ENCODE peak calls at places on chromosome 3, in seven cellular contexts. V is fibroblast of mammary gland, N is fibroblast of pulmonary artery, S is ovary, P is astrocyte of the spinal cord, Z is esophagus squamous epithelium, T is GM12878. L is an unnamed sample.

GRCh38 chr3:48194446-48195071 is 6.3 kb upstream of the CDC25A start:
- DNase-seq in Z (no peak), T (peak), S (peak), N (peak), P (peak), V (peak), L (peak)

GRCh38 chr3:129628169-129628522 is 21.7 kb upstream of the PLXND1 start:
- DNase-seq in P (no peak), S (no peak), V (peak), N (no peak), Z (no peak), T (no peak), L (no peak)

GRCh38 chr3:151912041-151912440 is 38.6 kb downstream of the SUCNR1 start:
- DNase-seq in T (no peak), P (peak), N (no peak), Z (no peak), S (no peak), V (peak), L (no peak)

GRCh38 chr3:4734454-4734853 is 241.3 kb downstream of the ITPR1 start:
- DNase-seq in N (no peak), P (no peak), T (no peak), S (no peak), Z (no peak), V (no peak), L (no peak)

GRCh38 chr3:133610031-133610430 is 36.5 kb downstream of the CDV3 start:
- DNase-seq in V (no peak), P (peak), N (no peak), Z (no peak), T (no peak), S (no peak), L (peak)

GRCh38 chr3:124985358-124985757 is 50.8 kb upstream of the MUC13 start:
- DNase-seq in P (peak), Z (no peak), N (peak), S (no peak), V (peak), T (no peak), L (peak)

GRCh38 chr3:15015456-15015855 is 49.7 kb downstream of the MRPS25 start:
- DNase-seq in V (peak), S (no peak), N (no peak), P (no peak), T (no peak), Z (no peak), L (peak)

GRCh38 chr3:10419637-10420232 is 85.7 kb downstream of the ATP2B2 start:
- DNase-seq in V (no peak), S (no peak), P (no peak), Z (no peak), N (no peak), T (no peak), L (no peak)

GRCh38 chr3:183526838-183527420 is 28.6 kb downstream of the KLHL6 start:
- DNase-seq in Z (no peak), T (no peak), N (no peak), S (no peak), V (no peak), P (no peak), L (no peak)

GRCh38 chr3:195059471-195060216 is 211.3 kb downstream of the XXYLT1 start:
- DNase-seq in S (no peak), T (no peak), V (no peak), P (no peak), N (no peak), Z (no peak), L (no peak)

GRCh38 chr3:11720220-11721113 is 76.8 kb upstream of the VGLL4 start:
- DNase-seq in Z (no peak), V (peak), S (peak), T (no peak), P (peak), N (peak), L (peak)

GRCh38 chr3:114218578-114219185 is 18.7 kb downstream of the ZNF80 start:
- DNase-seq in S (no peak), T (no peak), N (no peak), P (no peak), Z (no peak), V (no peak), L (no peak)

GRCh38 chr3:38137615-38138346 is 680 bp upstream of the MYD88 start:
- DNase-seq in T (no peak), Z (peak), N (no peak), P (no peak), S (peak), V (no peak), L (peak)

GRCh38 chr3:142976621-142977398 is 13.3 kb upstream of the PAQR9 start:
- DNase-seq in N (peak), P (peak), V (peak), T (no peak), Z (no peak), S (peak), L (peak)

GRCh38 chr3:40869013-40869412 is 330.3 kb upstream of the CTNNB1 start:
- DNase-seq in V (no peak), T (no peak), N (no peak), Z (no peak), P (no peak), S (no peak), L (no peak)

GRCh38 chr3:35639251-35640185 is at the start of gene ARPP21:
- DNase-seq in V (peak), S (no peak), T (no peak), N (peak), Z (no peak), P (peak), L (no peak)

GRCh38 chr3:195032106-195032759 is 238.7 kb downstream of the XXYLT1 start:
- DNase-seq in T (no peak), S (no peak), N (no peak), V (no peak), Z (no peak), P (no peak), L (no peak)

GRCh38 chr3:187976361-187976900 is 177.5 kb upstream of the LPP start:
- DNase-seq in P (no peak), T (no peak), S (no peak), Z (no peak), V (no peak), N (no peak), L (no peak)

GRCh38 chr3:74009961-74010859 is 385.5 kb upstream of the PDZRN3 start:
- DNase-seq in S (no peak), N (no peak), Z (no peak), P (no peak), T (no peak), V (no peak), L (no peak)

GRCh38 chr3:121962443-121962842 is 59.6 kb downstream of the ILDR1 start:
- DNase-seq in V (no peak), Z (no peak), T (no peak), N (no peak), S (no peak), P (no peak), L (no peak)

DNA sequence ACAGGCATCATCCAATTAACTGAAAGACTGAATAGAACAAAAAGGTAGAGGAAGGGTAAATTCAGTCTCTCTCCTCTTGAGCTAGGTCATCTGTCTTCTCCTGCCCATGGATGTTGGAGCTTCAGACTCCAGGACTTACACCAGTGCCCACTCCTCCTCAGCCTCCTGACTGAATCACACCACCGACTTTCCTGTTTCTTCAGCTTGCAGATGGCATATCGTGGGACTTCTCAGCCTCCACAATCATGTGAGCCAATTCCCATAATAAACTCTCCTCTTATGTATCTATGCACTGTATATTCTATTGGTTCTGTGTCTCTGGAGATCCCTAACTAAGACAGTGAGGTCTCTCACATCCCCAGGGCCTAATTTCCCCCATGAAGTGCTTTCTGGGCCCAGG is 140.4 kb downstream of the CD47 start:
- DNase-seq in V (no peak), Z (no peak), S (no peak), T (no peak), N (no peak), P (no peak), L (no peak)
- TF ChIP-seq CTCF in V (no peak), Z (no peak), S (no peak), T (no peak), N (no peak), P (no peak), L (no peak)

DNA sequence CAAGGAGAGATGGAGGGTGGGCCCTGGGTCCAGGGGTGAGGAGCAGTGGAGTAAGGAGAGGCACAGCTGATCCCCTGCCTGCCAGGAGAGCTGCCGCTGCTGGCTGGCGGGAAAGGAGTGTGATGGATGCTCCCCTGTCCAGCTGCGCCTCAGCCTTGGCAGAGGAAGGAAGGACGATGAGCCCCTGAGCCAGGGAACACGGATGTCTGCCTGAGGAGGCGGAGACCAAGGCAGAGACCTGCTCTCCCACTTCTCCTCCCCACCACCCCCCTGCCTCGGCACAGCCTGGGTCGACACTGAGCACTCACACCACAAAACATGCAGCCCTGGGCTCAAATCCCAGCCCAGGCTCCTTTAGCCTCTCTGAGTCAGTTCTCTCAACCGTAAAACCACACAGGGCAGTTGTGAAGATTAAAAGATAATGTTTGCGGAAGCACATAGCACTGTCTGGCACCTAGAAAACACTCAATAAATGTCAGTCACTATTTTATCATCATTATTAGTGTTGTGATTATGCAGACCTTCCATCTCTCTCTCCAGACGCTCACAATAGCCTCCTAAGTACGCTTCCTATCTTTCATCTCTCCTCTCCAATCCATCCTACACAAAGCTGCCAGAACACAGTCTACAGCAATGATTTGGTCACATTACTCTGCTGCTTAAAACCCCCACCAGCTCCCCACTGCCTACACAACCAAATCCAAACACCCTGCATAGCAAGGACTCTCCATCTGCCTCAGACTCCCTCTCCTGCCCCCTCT is 52.2 kb downstream of the SEMA5B start:
- DNase-seq in T (no peak), P (peak), Z (no peak), S (peak), V (peak), N (peak), L (peak)
- H3K4me3 ChIP-seq in T (no peak), P (no peak), Z (no peak), S (no peak), V (no peak), N (no peak), L (no peak)

GRCh38 chr3:157087398-157088132 is 72.4 kb downstream of the CCNL1 start:
- DNase-seq in V (peak), Z (no peak), T (no peak), N (peak), S (no peak), P (no peak), L (no peak)

GRCh38 chr3:157088133-157088488 is 71.8 kb downstream of the CCNL1 start:
- DNase-seq in Z (no peak), V (no peak), N (no peak), T (no peak), P (no peak), S (no peak), L (no peak)

GRCh38 chr3:157086775-157087174 is 73.2 kb downstream of the CCNL1 start:
- DNase-seq in V (no peak), S (no peak), P (no peak), T (no peak), N (no peak), Z (no peak), L (no peak)

GRCh38 chr3:157089455-157090221 is 70.3 kb downstream of the CCNL1 start:
- DNase-seq in V (peak), T (peak), N (peak), P (no peak), Z (no peak), S (peak), L (peak)

DNA sequence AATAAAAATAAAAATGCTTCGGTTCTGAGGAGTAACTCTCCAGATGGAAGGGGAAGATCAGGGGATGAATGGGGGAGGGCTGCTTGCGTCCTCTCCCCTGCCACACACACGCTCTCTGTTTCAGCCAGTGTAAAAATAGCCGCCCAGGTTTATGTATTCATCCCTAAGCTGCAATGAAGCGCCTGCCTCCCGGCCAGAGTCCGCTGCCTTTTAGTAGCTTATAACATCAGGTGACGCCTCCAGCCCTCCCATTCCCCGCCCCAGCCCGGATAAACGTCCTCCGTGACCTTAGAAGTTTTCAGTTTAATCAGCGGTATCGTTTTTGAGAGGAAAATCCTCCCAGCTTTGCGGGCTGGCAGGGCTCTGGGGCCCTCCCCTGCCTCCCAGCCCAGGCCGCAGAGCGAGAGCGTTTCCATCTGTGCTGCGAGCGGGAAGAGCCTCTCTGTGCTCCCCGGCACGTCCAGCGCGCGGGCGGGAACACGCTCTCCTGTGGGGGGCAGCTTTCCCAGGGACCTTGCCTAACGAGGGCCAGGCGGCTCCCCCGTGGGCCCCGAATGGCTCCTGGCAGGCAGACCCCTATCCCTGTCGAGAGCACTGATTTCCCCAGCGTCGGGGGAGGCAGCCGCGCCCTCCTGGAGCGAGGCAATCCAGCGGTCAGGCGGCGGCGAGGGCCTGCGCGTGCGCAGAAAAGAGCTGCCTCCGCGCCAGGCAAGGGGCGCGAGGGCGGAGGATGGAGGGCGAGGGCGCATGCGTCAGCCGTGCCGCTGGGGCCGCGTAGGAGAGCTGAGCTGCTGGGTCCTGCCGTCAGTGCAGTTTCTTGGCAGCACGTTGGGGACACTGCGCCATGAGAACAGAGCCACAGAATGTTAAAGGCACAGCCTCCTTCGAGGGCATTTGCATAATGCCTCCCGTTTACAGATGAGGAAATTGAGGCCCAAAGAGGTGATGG is 71.2 kb downstream of the CCNL1 start:
- DNase-seq in V (peak), N (peak), S (peak), P (peak), Z (no peak), T (peak), L (peak)
- TF ChIP-seq CTCF in V (no peak), N (no peak), S (peak), P (peak), Z (peak), T (no peak), L (peak)

GRCh38 chr3:150759947-150760346 is 3.0 kb downstream of the SIAH2 start:
- DNase-seq in P (no peak), T (no peak), S (no peak), Z (no peak), V (no peak), N (no peak), L (no peak)
- H3K4me3 ChIP-seq in P (peak), T (peak), S (peak), Z (peak), V (no peak), N (peak), L (peak)

GRCh38 chr3:127087441-127087840 is 104.5 kb downstream of the PLXNA1 start:
- DNase-seq in V (no peak), P (no peak), T (no peak), N (no peak), S (no peak), Z (no peak), L (no peak)
- TF ChIP-seq CTCF in V (no peak), P (no peak), T (no peak), N (no peak), S (no peak), Z (no peak), L (no peak)

GRCh38 chr3:192397012-192397411 is 330.3 kb downstream of the FGF12 start:
- DNase-seq in T (no peak), Z (no peak), S (no peak), N (no peak), P (no peak), V (no peak), L (no peak)

DNA sequence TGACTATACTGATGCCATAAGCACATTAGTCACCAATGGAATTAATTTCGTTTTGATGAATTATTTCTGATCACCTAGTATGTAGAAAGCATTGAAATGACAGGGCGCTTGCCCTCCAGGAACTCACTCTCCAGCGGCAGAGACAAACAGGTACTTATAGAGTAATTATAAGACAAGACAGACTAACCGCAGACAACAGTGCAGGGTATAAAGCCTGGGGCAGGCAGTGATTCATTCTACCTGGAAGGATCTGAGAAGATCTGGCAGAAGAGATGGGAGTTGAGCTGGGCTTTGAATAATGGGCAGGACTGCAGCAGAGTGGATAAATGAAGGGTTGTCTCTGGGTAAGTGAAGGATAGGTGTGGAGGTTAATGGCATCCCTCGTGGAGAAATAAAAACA is 331.8 kb downstream of the FGF12 start:
- DNase-seq in P (no peak), Z (no peak), N (no peak), V (no peak), T (no peak), S (no peak), L (no peak)
- H3K4me3 ChIP-seq in P (no peak), Z (no peak), N (no peak), V (no peak), T (no peak), S (no peak), L (no peak)

DNA sequence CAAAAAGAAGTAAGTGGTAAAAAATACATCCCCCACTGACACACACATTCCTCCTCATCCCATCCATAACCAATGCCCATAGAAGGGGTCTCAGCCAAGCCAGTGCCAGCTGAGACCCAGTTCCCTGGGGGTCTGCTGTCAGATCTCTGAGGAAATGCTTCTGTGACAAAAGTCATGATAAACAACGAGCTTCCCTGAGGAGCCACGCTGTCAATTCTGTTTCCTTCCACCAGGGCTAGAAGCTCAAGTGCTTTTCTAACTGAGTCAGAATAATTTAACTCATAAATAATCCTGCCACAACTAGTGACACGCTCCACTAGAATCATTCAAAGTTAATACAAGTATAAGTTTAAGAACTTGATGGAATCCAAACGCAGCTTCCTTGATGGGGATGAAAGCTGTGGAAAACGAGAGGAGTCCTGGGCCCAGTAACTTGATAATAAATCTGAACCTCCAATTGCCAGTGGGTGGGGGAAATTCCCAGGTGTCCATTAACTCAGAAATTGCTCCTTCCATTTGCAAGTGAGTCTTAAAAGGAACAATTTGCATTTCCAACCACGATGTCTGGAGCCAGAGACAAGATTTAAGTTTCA is 348.7 kb upstream of the LMCD1 start:
- DNase-seq in N (no peak), T (no peak), P (no peak), Z (no peak), V (no peak), S (no peak), L (no peak)
- TF ChIP-seq CTCF in N (no peak), T (no peak), P (no peak), Z (no peak), V (no peak), S (no peak), L (no peak)

GRCh38 chr3:181692850-181693154 is 18.9 kb upstream of the SOX2 start:
- DNase-seq in P (no peak), S (no peak), Z (no peak), N (no peak), V (no peak), T (no peak), L (no peak)

GRCh38 chr3:181696641-181697230 is 15.0 kb upstream of the SOX2 start:
- DNase-seq in P (no peak), V (no peak), Z (no peak), S (no peak), N (no peak), T (no peak), L (no peak)

GRCh38 chr3:181695661-181696491 is 15.8 kb upstream of the SOX2 start:
- DNase-seq in T (no peak), S (peak), Z (no peak), P (peak), V (peak), N (no peak), L (no peak)

GRCh38 chr3:181693280-181693679 is 18.4 kb upstream of the SOX2 start:
- DNase-seq in Z (no peak), N (no peak), P (no peak), V (no peak), T (no peak), S (no peak), L (no peak)

GRCh38 chr3:181694805-181695660 is 16.7 kb upstream of the SOX2 start:
- DNase-seq in P (peak), Z (no peak), V (peak), N (no peak), T (no peak), S (peak), L (no peak)
- H3K4me3 ChIP-seq in P (peak), Z (peak), V (peak), N (peak), T (no peak), S (peak), L (peak)